ENCODE peak calls at places on chromosomes 11 and 22, in five cellular contexts. B is tibial artery, J is left ventricle myocardium inferior, R is fibroblast of lung, Q is mammary epithelial cell. D is an unnamed sample.

GRCh38 chr11:117479372-117479771 is 151.7 kb downstream of the CEP164 start:
- DNase-seq in B (no peak), J (no peak), R (no peak), Q (no peak), D (no peak)

GRCh38 chr11:78935408-78936101 is 360.9 kb upstream of the NARS2 start:
- DNase-seq in B (no peak), J (no peak), R (peak), Q (no peak), D (no peak)

GRCh38 chr22:24726848-24727217 is 47.7 kb downstream of the PIWIL3 start:
- DNase-seq in B (no peak), J (no peak), R (no peak), Q (no peak), D (no peak)

GRCh38 chr11:86488553-86488952 is 113.9 kb downstream of the CCDC81 start:
- DNase-seq in B (no peak), J (no peak), R (no peak), Q (no peak), D (no peak)

GRCh38 chr11:30876656-30877371 is 290.7 kb upstream of the MPPED2 start:
- DNase-seq in B (no peak), J (no peak), R (peak), Q (no peak), D (no peak)

GRCh38 chr11:11400121-11400520 is 47.1 kb upstream of the CSNK2A3 start:
- DNase-seq in B (no peak), J (no peak), R (no peak), Q (peak), D (no peak)

GRCh38 chr11:34564807-34565241 is 51.2 kb upstream of the ELF5 start:
- DNase-seq in B (peak), J (no peak), R (no peak), Q (no peak), D (no peak)

GRCh38 chr11:92826136-92826535 is 143.3 kb upstream of the MTNR1B start:
- DNase-seq in B (no peak), J (no peak), R (peak), Q (peak), D (no peak)

GRCh38 chr22:30884211-30885000 is 84.2 kb downstream of the MORC2 start:
- DNase-seq in B (no peak), J (no peak), R (no peak), Q (no peak), D (no peak)

GRCh38 chr11:66912361-66912760 is 45.8 kb downstream of the PC start:
- DNase-seq in B (no peak), J (no peak), R (no peak), Q (no peak), D (no peak)

GRCh38 chr11:122652495-122652894 is 3.0 kb upstream of the UBASH3B start:
- DNase-seq in B (no peak), J (no peak), R (no peak), Q (no peak), D (no peak)

GRCh38 chr11:11594162-11594561 is 27.6 kb downstream of the GALNT18 start:
- DNase-seq in B (no peak), J (no peak), R (no peak), Q (no peak), D (no peak)

GRCh38 chr22:38135133-38135706 is 24.7 kb upstream of the BAIAP2L2 start:
- DNase-seq in B (no peak), J (no peak), R (peak), Q (peak), D (peak)

GRCh38 chr22:21943571-21944448 is 8.8 kb downstream of the PPM1F start:
- DNase-seq in B (no peak), J (no peak), R (no peak), Q (no peak), D (no peak)
- H3K4me3 ChIP-seq in B (no peak), J (no peak), R (no peak), Q (no peak), D (no peak)

GRCh38 chr11:120663142-120663541 is 151.6 kb downstream of the GRIK4 start:
- DNase-seq in B (no peak), J (no peak), R (no peak), Q (no peak), D (no peak)

GRCh38 chr11:120667934-120668333 is 156.4 kb downstream of the GRIK4 start:
- DNase-seq in B (no peak), J (no peak), R (no peak), Q (no peak), D (no peak)

GRCh38 chr11:120667281-120667680 is 155.7 kb downstream of the GRIK4 start:
- DNase-seq in B (no peak), J (peak), R (no peak), Q (no peak), D (no peak)

GRCh38 chr11:120662071-120662611 is 150.6 kb downstream of the GRIK4 start:
- DNase-seq in B (no peak), J (no peak), R (no peak), Q (no peak), D (no peak)

DNA sequence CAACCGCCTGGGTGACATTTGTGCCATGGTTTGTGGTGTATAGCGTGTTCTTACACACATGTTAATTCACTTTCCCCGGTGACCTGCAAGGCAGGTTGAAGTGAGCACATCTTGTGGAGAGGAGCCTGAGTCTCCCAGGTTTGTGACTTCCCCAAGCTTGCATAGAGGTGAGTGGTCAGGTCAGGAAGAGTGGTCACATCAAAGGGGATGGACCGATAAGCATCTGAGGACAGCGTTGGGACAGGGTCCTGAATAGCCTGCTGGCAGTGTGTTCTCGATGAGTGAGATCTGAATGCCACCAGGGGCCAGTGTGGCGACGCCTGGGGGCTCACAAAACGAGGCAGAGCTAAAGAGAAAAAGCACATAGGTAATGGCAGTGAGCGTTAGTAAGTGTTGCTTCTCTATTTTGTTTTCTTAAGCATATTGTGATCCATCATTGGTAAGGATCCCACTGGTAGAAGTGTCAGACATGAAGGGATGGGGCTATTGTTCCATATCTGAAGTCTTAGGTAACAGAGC is 154.6 kb downstream of the GRIK4 start:
- DNase-seq in B (no peak), J (no peak), R (no peak), Q (no peak), D (no peak)
- TF ChIP-seq CTCF in B (no peak), J (no peak), R (no peak), Q (no peak), D (no peak)

GRCh38 chr11:28342704-28343103 is 234.5 kb downstream of the METTL15 start:
- DNase-seq in B (no peak), J (no peak), R (peak), Q (no peak), D (no peak)

GRCh38 chr11:28338371-28338770 is 230.2 kb downstream of the METTL15 start:
- DNase-seq in B (no peak), J (no peak), R (no peak), Q (no peak), D (no peak)

GRCh38 chr11:28343304-28344233 is 235.4 kb downstream of the METTL15 start:
- DNase-seq in B (no peak), J (no peak), R (peak), Q (peak), D (peak)

GRCh38 chr11:28337701-28338100 is 229.5 kb downstream of the METTL15 start:
- DNase-seq in B (no peak), J (no peak), R (peak), Q (no peak), D (no peak)

DNA sequence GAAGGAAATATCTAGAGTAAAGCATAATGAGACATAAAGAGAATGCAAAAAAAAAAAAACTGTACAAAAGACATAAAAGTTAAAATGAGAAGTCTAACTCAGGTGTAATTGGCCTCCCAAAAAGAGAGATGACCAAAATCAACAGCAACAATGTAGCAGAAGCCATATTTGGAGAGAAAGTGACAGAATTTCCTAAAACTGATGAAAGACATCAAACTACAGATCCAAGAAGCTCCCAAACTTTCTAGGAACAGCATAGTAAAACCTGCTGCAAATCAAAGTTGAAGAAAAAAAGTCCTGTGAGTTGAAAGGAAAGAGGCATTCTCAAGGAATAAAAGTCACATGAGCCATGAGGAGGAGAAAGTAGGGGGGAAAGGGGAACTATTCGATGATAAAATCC is 231.3 kb downstream of the METTL15 start:
- DNase-seq in B (no peak), J (no peak), R (peak), Q (no peak), D (no peak)
- H3K4me3 ChIP-seq in B (no peak), J (no peak), R (no peak), Q (no peak), D (no peak)

GRCh38 chr22:44735518-44736428 is 16.6 kb upstream of the ARHGAP8 start:
- DNase-seq in B (peak), J (peak), R (peak), Q (no peak), D (no peak)
- TF ChIP-seq CTCF in B (peak), J (peak), R (peak), Q (peak), D (peak)

DNA sequence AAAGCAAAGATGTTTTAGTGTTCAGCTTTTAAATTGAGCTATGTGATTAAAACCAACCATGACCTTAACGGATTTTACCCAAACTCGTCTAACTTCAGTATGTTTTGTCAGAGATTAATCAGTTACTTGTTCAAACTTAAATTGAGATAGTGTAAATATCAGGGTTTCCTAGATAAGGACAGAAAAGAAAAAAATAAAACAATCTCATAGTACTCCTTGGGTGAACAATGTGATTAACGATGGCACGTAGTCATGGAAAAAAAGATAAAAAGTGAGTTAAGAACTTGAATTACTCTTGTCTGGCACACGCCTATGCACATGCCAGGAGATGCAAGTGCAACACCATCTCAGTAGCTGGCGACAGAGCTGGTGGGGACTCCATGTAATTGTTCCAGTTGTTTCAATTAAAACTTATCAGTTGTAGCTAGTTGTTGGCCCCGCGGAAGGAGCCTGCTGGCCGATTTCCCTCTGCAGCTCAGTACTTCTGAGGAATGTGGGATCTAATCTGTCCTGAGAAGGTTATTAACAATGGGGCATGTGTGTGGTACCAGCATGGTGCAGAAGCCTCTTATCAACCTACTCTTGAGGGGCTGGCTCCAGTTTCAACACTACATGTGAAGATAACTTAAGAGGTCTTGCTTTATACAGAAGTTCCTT is 3.0 kb downstream of the RASSF10 start:
- DNase-seq in B (no peak), J (no peak), R (no peak), Q (peak), D (no peak)
- H3K4me3 ChIP-seq in B (no peak), J (no peak), R (no peak), Q (peak), D (no peak)

DNA sequence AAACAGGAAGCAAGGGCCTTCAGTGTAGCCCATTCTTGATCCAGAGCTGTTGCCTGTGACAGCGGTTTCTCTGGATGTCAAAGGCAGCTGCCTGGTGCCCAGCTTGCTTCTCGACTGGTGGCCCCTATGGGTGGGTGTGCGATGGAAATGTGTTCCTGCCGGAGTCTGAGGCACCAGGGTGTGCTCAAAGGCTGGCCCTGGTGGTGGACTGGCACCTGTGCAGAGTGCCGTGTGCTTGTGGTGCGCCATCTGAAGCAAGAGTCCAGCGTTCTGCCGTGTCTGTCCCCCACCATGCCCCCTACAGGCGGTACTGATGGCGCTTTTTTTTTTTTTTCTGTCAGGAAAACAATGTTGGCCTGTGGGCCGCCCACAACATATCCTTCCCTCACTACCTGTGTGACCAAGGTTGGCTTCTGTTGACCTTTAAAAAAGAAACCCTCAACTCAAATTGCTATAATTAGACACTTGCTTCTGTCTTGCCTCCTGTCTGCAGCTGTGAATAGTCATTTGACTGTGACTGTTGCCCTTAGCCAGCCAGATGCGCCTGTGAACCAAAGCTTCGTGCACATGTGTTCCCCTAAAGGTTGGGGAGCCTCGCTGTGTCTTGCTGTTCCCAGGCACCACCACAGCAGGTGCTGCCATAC is 4.7 kb upstream of the RANBP1 start:
- DNase-seq in B (no peak), J (peak), R (peak), Q (no peak), D (no peak)
- TF ChIP-seq CTCF in B (peak), J (peak), R (peak), Q (peak), D (peak)

DNA sequence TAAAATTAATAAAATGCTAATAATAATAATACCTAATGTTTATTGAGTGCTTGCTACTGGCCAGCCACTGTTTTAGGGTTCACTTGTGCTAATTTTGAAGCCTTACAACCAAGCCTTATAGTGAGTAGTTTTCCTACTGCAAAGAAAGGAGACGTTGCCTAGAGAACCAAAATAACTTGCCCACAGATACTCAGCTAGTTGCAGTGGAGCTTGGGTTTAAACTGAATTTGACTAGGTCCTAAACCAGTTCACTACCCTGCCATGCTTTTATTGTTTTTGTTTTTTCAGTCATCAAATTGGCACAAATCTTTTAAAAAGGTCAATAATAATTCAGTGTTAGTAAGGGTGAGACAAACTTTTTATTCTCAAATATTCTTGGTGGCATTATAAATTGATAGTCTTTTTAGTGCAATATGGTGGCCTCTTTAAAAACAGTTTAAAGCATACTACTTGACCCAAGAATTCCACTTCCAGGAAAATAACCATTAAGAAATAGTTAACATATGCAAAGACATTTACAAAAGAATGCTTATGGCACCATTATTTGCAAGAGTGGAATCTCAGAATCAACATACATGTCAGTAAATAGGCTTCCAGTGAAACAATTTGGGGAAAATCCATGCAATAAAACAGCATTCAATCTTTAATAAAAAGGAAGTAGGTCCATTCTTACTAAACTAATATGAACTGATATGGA is 90.2 kb downstream of the OPCML start:
- DNase-seq in B (no peak), J (no peak), R (no peak), Q (no peak), D (no peak)
- H3K4me3 ChIP-seq in B (no peak), J (no peak), R (no peak), Q (no peak), D (no peak)

GRCh38 chr22:19722915-19723164 is 499 bp upstream of the GP1BB start:
- DNase-seq in B (no peak), J (no peak), R (no peak), Q (no peak), D (no peak)
- TF ChIP-seq CTCF in B (no peak), J (no peak), R (no peak), Q (no peak), D (no peak)

GRCh38 chr22:50314081-50314454 is 6.6 kb upstream of the PLXNB2 start:
- DNase-seq in B (no peak), J (no peak), R (no peak), Q (no peak), D (no peak)
- H3K4me3 ChIP-seq in B (no peak), J (peak), R (no peak), Q (no peak), D (no peak)

GRCh38 chr11:101477926-101478325 is 105.9 kb downstream of the TRPC6 start:
- DNase-seq in B (no peak), J (no peak), R (no peak), Q (no peak), D (no peak)
- TF ChIP-seq CTCF in B (no peak), J (no peak), R (no peak), Q (no peak), D (no peak)